ENCODE peak calls at places on chromosomes 13 and 19, in seven cellular contexts. Z is CD4-positive, CD25-positive, alpha-beta regulatory T cell; Y is H1; L is NCI-H2029; J is substantia nigra; U is NCI-H524 treated with DMSO at 0.1 percent for 48 hours; H is fibroblast of pulmonary artery. E is an unnamed sample.

GRCh38 chr19:16261584-16262370 is 62.8 kb upstream of the KLF2 start:
- DNase-seq in Z (no peak), Y (no peak), L (no peak), J (no peak), U (no peak), H (no peak), E (no peak)

GRCh38 chr19:20247016-20247683 is 80.1 kb downstream of the ZNF486 start:
- DNase-seq in Z (no peak), Y (peak; percentile 72), L (no peak), J (peak; percentile 61), U (no peak), H (peak; percentile 18), E (peak; percentile 27)

GRCh38 chr13:50592412-50593145 is 250.9 kb downstream of the DLEU7 start:
- DNase-seq in Z (no peak), Y (no peak), L (no peak), J (no peak), U (no peak), H (peak; percentile 81), E (peak; percentile 35)

GRCh38 chr13:114109646-114110045 is 22.8 kb downstream of the RASA3 start:
- DNase-seq in Z (no peak), Y (no peak), L (no peak), J (peak; percentile 49), U (no peak), H (no peak), E (no peak)

GRCh38 chr13:97174638-97175037 is 47.5 kb upstream of the MBNL2 start:
- DNase-seq in Z (no peak), Y (no peak), L (no peak), J (no peak), U (no peak), H (no peak), E (no peak)

GRCh38 chr19:15443838-15444237 is 5.9 kb downstream of the WIZ start:
- DNase-seq in Z (no peak), Y (no peak), L (no peak), J (peak; percentile 21), U (no peak), H (no peak), E (no peak)

GRCh38 chr19:48925240-48925843 is 8.2 kb upstream of the DHDH start:
- DNase-seq in Z (no peak), Y (no peak), L (no peak), J (no peak), U (no peak), H (peak; percentile 63), E (no peak)

GRCh38 chr13:85993567-85993966 is 194.3 kb upstream of the SLITRK6 start:
- DNase-seq in Z (no peak), Y (no peak), L (no peak), J (no peak), U (no peak), H (no peak), E (no peak)

GRCh38 chr19:39641773-39642172 is 13.9 kb upstream of the LGALS16 start:
- DNase-seq in Z (no peak), Y (no peak), L (no peak), J (no peak), U (no peak), H (no peak), E (no peak)

GRCh38 chr13:106145997-106146864 is 389.2 kb downstream of the EFNB2 start:
- DNase-seq in Z (no peak), Y (no peak), L (no peak), J (no peak), U (no peak), H (no peak), E (no peak)

GRCh38 chr13:60329221-60329983 is 67.6 kb upstream of the TDRD3 start:
- DNase-seq in Z (no peak), Y (peak; percentile 71), L (peak; percentile 1), J (no peak), U (peak; percentile 21), H (peak; percentile 45), E (peak; percentile 17)

E was measured in dermis blood vessel endothelial cell.